ENCODE peak calls at places on chromosomes 6 and 20, in eight cellular contexts. T is transverse colon, B is cardiac muscle cell, E is GM12865, F is BE2C, S is uterus, U is A673, A is chondrocyte. X is an unnamed sample.

GRCh38 chr6:44956426-44956825 is 371.7 kb upstream of the RUNX2 start:
- DNase-seq in U (no peak), F (no peak), B (no peak), A (no peak), S (no peak), E (no peak), T (no peak), X (no peak)

GRCh38 chr6:34530753-34531365 is 25.3 kb downstream of the SPDEF start:
- DNase-seq in E (no peak), A (no peak), T (no peak), B (no peak), F (no peak), U (no peak), S (no peak), X (no peak)

GRCh38 chr6:149919834-149920225 is 3.1 kb downstream of the RAET1G start:
- DNase-seq in S (peak; percentile 4), B (no peak), U (no peak), F (no peak), E (no peak), T (no peak), A (peak; percentile 48), X (no peak)

GRCh38 chr20:32880635-32881034 is 21.9 kb downstream of the EFCAB8 start:
- DNase-seq in E (no peak), S (no peak), B (no peak), T (no peak), A (no peak), F (no peak), U (no peak), X (no peak)

GRCh38 chr6:42113929-42114636 is 28.3 kb downstream of the C6orf132 start:
- DNase-seq in F (no peak), E (no peak), A (no peak), B (no peak), T (peak; percentile 54), S (no peak), U (no peak), X (peak; percentile 70)

GRCh38 chr6:5270093-5270680 is 8.9 kb downstream of the FARS2 start:
- DNase-seq in T (no peak), F (no peak), A (no peak), U (no peak), E (no peak), B (peak; percentile 8), S (no peak), X (no peak)

GRCh38 chr20:1165521-1165920 is 19.3 kb downstream of the TMEM74B start:
- DNase-seq in T (no peak), U (no peak), B (no peak), F (no peak), E (no peak), S (no peak), A (no peak), X (no peak)

GRCh38 chr6:43205849-43206248 is 23.4 kb downstream of the DNPH1 start:
- DNase-seq in F (no peak), T (no peak), B (no peak), A (peak; percentile 62), S (no peak), E (no peak), U (no peak), X (no peak)

GRCh38 chr20:48673485-48673884 is 154.3 kb downstream of the PREX1 start:
- DNase-seq in A (no peak), U (no peak), E (no peak), S (no peak), F (no peak), T (no peak), B (no peak), X (no peak)

GRCh38 chr6:109349419-109349987 is 32.8 kb downstream of the CD164 start:
- DNase-seq in E (no peak), S (no peak), U (peak; percentile 51), B (peak; percentile 26), F (peak; percentile 21), A (no peak), T (peak; percentile 70), X (no peak)

GRCh38 chr6:128743974-128744765 is 138.8 kb upstream of the LAMA2 start:
- DNase-seq in A (no peak), U (no peak), E (no peak), T (no peak), S (no peak), B (no peak), F (no peak), X (no peak)

GRCh38 chr6:49497308-49497707 is 2.4 kb upstream of the GLYATL3 start:
- DNase-seq in U (no peak), T (no peak), A (no peak), B (no peak), F (no peak), S (no peak), E (no peak), X (no peak)

GRCh38 chr20:61437280-61438206 is 185.5 kb downstream of the CDH4 start:
- DNase-seq in B (peak; percentile 61), E (no peak), T (no peak), A (no peak), F (no peak), S (no peak), U (peak; percentile 82), X (no peak)

DNA sequence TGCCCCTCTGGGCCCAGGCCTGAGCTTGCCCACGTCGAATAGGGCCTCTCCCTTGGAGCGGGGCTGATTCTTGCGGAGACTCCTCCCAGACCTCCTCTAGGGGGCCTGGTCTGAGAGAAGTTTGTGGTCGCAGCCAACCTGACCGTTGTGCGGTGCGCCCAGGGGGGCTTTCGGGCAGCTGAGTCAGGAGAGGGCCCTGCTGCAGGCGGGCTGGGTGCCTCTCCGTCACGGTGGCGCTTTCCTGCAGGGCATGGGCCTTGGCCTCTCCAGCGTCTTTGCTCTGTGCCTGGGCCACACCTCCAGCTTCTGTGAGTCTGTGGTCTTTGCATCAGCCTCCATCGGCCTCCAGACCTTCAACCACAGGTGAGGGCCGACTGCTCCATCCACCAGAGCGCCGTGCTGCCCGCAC is 12.9 kb downstream of the SLC17A9 start:
- DNase-seq in S (no peak), T (no peak), B (no peak), U (no peak), F (no peak), A (no peak), E (no peak), X (no peak)
- TF ChIP-seq CTCF in S (no peak), T (no peak), B (no peak), U (no peak), F (no peak), A (no peak), E (no peak), X (no peak)

GRCh38 chr20:64268180-64268579 is 12.6 kb downstream of the PCMTD2 start:
- DNase-seq in A (no peak), U (peak; percentile 92), T (no peak), S (no peak), B (peak; percentile 36), F (no peak), E (no peak), X (no peak)
- TF ChIP-seq CTCF in A (no peak), U (no peak), T (no peak), S (no peak), B (no peak), F (no peak), E (no peak), X (no peak)

DNA sequence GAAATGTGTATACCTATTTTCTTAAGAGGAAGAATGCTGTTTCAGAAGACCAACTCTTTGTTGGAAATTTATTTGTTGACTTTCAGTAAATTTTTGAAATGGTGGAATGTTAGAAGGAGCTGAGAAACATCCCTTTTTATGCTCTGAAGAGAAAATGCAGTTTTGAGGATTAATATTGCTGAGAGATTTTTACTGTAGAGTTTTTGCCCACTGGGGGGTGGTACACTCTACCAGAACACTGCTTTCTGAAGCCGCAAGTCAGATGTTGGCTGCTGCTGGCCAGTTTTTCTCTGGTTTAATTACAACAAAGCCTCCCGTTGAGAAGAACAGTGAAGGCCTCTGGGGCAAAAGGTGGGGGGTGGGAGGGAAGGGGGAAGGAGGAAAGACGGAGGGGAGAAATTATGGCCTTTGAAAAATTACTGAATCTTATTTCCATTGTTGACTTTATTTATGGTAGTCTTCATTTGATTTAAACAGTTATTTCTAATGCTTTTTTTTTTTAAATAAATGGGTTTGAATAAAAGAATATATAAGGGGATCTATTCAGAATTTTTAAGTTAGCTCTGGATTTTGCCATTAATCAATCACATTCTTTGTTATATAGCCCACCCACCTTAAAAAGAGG is 3.0 kb downstream of the FLRT3 start:
- DNase-seq in B (peak; percentile 75), U (peak; percentile 34), A (no peak), F (peak; percentile 75), S (peak; percentile 18), T (no peak), E (peak; percentile 70), X (no peak)
- TF ChIP-seq CTCF in B (peak; percentile 23), U (peak; percentile 33), A (peak; percentile 80), F (peak; percentile 83), S (peak; percentile 45), T (peak; percentile 16), E (peak; percentile 50), X (peak; percentile 70)

GRCh38 chr6:32888576-32888975 is 34.6 kb downstream of the PSMB9 start:
- DNase-seq in A (no peak), B (no peak), U (no peak), E (no peak), F (no peak), T (no peak), S (no peak), X (no peak)

GRCh38 chr6:32895006-32895345 is 41.0 kb downstream of the PSMB9 start:
- DNase-seq in A (no peak), U (no peak), F (no peak), S (no peak), B (no peak), T (no peak), E (no peak), X (no peak)

GRCh38 chr6:32894085-32895005 is 40.4 kb downstream of the PSMB9 start:
- DNase-seq in E (peak; percentile 98), F (peak; percentile 90), U (peak; percentile 96), B (peak; percentile 93), T (peak; percentile 96), S (peak; percentile 96), A (peak; percentile 97), X (peak; percentile 37)
- TF ChIP-seq CTCF in E (no peak), F (no peak), U (peak; percentile 12), B (no peak), T (no peak), S (no peak), A (peak; percentile 60), X (peak; percentile 9)

GRCh38 chr6:47071681-47072080 is 29.5 kb upstream of the ADGRF1 start:
- DNase-seq in A (no peak), F (no peak), E (no peak), T (no peak), U (no peak), S (no peak), B (no peak), X (no peak)

GRCh38 chr6:47075168-47075567 is 33.0 kb upstream of the ADGRF1 start:
- DNase-seq in E (no peak), A (no peak), S (no peak), B (no peak), T (no peak), F (no peak), U (no peak), X (no peak)

GRCh38 chr6:47072667-47073066 is 30.5 kb upstream of the ADGRF1 start:
- DNase-seq in T (no peak), S (no peak), B (peak; percentile 33), A (no peak), E (no peak), U (no peak), F (no peak), X (no peak)

GRCh38 chr6:47075741-47076421 is 33.7 kb upstream of the ADGRF1 start:
- DNase-seq in U (no peak), A (no peak), T (no peak), S (no peak), E (no peak), B (no peak), F (no peak), X (no peak)

GRCh38 chr6:47073125-47074110 is 31.3 kb upstream of the ADGRF1 start:
- DNase-seq in S (no peak), A (no peak), T (no peak), E (no peak), U (no peak), F (no peak), B (no peak), X (no peak)
- TF ChIP-seq CTCF in S (no peak), A (peak; percentile 63), T (no peak), E (peak; percentile 9), U (peak; percentile 45), F (peak; percentile 48), B (peak; percentile 38), X (peak; percentile 57)

X was measured in epithelial cell of proximal tubule.